ENCODE peak calls at places on chromosomes 11 and 22, in five cellular contexts. R is NCI-H2107; D is GM23248; C is Jurkat, Clone E6-1; X is germinal center. A is an unnamed sample.

GRCh38 chr11:118618991-118619375 is 11.6 kb downstream of the PHLDB1 start:
- DNase-seq in X (no peak), R (no peak), D (peak; percentile 89), C (no peak), A (no peak)

GRCh38 chr22:38290347-38290746 is 17.5 kb upstream of the TMEM184B start:
- DNase-seq in C (no peak), X (no peak), R (no peak), D (no peak), A (no peak)

GRCh38 chr11:134134167-134134566 is 65.3 kb downstream of the JAM3 start:
- DNase-seq in X (no peak), C (no peak), D (no peak), R (no peak), A (no peak)

GRCh38 chr22:32378703-32379272 is 21.1 kb downstream of the RFPL3 start:
- DNase-seq in D (peak; percentile 35), C (no peak), X (no peak), R (no peak), A (no peak)

GRCh38 chr11:122248939-122249338 is 132.9 kb upstream of the BLID start:
- DNase-seq in C (no peak), R (no peak), D (no peak), X (no peak), A (no peak)

GRCh38 chr22:30186535-30186934 is 60.0 kb downstream of the LIF start:
- DNase-seq in D (no peak), C (no peak), X (no peak), R (no peak), A (no peak)

GRCh38 chr11:67298786-67299185 is 4.5 kb upstream of the SSH3 start:
- DNase-seq in C (no peak), D (no peak), R (no peak), X (no peak), A (no peak)

GRCh38 chr11:131663403-131664200 is 293.2 kb downstream of the NTM start:
- DNase-seq in R (no peak), C (no peak), D (no peak), X (no peak), A (no peak)

GRCh38 chr11:4546876-4547275 is 1.9 kb downstream of the OR52M1 start:
- DNase-seq in X (no peak), C (no peak), R (no peak), D (no peak), A (no peak)

GRCh38 chr11:27968461-27968860 is 139.5 kb downstream of the KIF18A start:
- DNase-seq in C (no peak), X (no peak), R (no peak), D (peak; percentile 30), A (no peak)

GRCh38 chr11:80702264-80702663 is 1261.4 kb upstream of the TENM4 start:
- DNase-seq in R (no peak), X (no peak), C (no peak), D (no peak), A (no peak)

GRCh38 chr11:26025680-26026079 is 306.2 kb upstream of the ANO3 start:
- DNase-seq in X (no peak), D (no peak), R (no peak), C (no peak), A (no peak)

GRCh38 chr11:120212259-120212888 is 1.5 kb downstream of the OAF start:
- DNase-seq in X (no peak), D (peak; percentile 48), R (no peak), C (no peak), A (no peak)

GRCh38 chr22:45238431-45239377 is 2.0 kb downstream of the KIAA0930 start:
- DNase-seq in X (no peak), R (no peak), D (no peak), C (no peak), A (no peak)

GRCh38 chr11:111665779-111666178 is 63.5 kb downstream of the SIK2 start:
- DNase-seq in R (no peak), X (no peak), C (peak; percentile 12), D (peak; percentile 53), A (no peak)

GRCh38 chr22:49962751-49963646 is 2.4 kb downstream of the PIM3 start:
- DNase-seq in X (no peak), D (no peak), C (no peak), R (no peak), A (no peak)

GRCh38 chr11:96303067-96303466 is 39.9 kb downstream of the MAML2 start:
- DNase-seq in C (no peak), R (no peak), X (no peak), D (peak; percentile 90), A (no peak)

GRCh38 chr22:46501701-46502100 is 35.7 kb downstream of the CELSR1 start:
- DNase-seq in R (no peak), C (no peak), X (no peak), D (peak; percentile 77), A (no peak)

GRCh38 chr11:65891180-65892136 is 985 bp downstream of the CCDC85B start:
- DNase-seq in R (no peak), C (no peak), D (peak; percentile 64), X (no peak), A (peak; percentile 58)

GRCh38 chr22:50171965-50172421 is 1.5 kb downstream of the PANX2 start:
- DNase-seq in C (no peak), R (no peak), X (no peak), D (no peak), A (no peak)

GRCh38 chr11:18720811-18721575 is 5.0 kb downstream of the IGSF22 start:
- DNase-seq in R (peak; percentile 20), X (peak; percentile 76), D (peak; percentile 85), C (no peak), A (peak; percentile 75)

GRCh38 chr11:16917941-16918340 is 96.3 kb downstream of the PLEKHA7 start:
- DNase-seq in X (no peak), C (no peak), D (no peak), R (no peak), A (no peak)

GRCh38 chr22:34761111-34761510 is 304.8 kb upstream of the ISX start:
- DNase-seq in R (no peak), X (no peak), D (no peak), C (no peak), A (no peak)

GRCh38 chr11:3824714-3825472 is 15.9 kb downstream of the RHOG start:
- DNase-seq in R (no peak), X (peak; percentile 82), C (peak; percentile 83), D (peak; percentile 41), A (peak; percentile 84)

GRCh38 chr22:41619979-41620645 is 731 bp downstream of the DESI1 start:
- DNase-seq in C (peak; percentile 11), D (peak; percentile 60), R (no peak), X (peak; percentile 61), A (no peak)

GRCh38 chr11:5665051-5665450 is 19.8 kb downstream of the TRIM5 start:
- DNase-seq in D (no peak), X (no peak), C (no peak), R (no peak), A (no peak)

GRCh38 chr11:101844608-101845007 is 70.2 kb upstream of the CEP126 start:
- DNase-seq in C (no peak), D (no peak), R (no peak), X (no peak), A (no peak)

GRCh38 chr11:130431337-130431773 is 2.9 kb upstream of the ADAMTS8 start:
- DNase-seq in X (peak; percentile 64), C (peak; percentile 64), R (no peak), D (peak; percentile 70), A (peak; percentile 84)

GRCh38 chr11:85810521-85810870 is 445 bp downstream of the SYTL2 start:
- DNase-seq in D (no peak), X (peak; percentile 7), C (no peak), R (no peak), A (no peak)

GRCh38 chr22:24827305-24827704 is 21.3 kb downstream of the SGSM1 start:
- DNase-seq in D (no peak), R (no peak), C (no peak), X (no peak), A (no peak)

GRCh38 chr11:4637662-4638047 is 378 bp downstream of the OR51D1 start:
- DNase-seq in D (no peak), X (no peak), R (no peak), C (no peak), A (no peak)

GRCh38 chr22:25131198-25131887 is 68.3 kb upstream of the CRYBB3 start:
- DNase-seq in R (no peak), X (no peak), D (no peak), C (no peak), A (no peak)

GRCh38 chr11:68137833-68138232 is 16.6 kb upstream of the CHKA start:
- DNase-seq in X (no peak), D (peak; percentile 35), C (no peak), R (no peak), A (no peak)